ENCODE peak calls at places on chromosomes 12 and 14, in seven cellular contexts. I, J, S, M, Q, O and T are unnamed samples.
A peak's percentile ranks its signal among the peaks of the same experiment; 100 is the strongest.

GRCh38 chr12:57243521-57244305 is 7.3 kb downstream of the STAC3 start:
- DNase-seq in M (peak; percentile 95), O (peak; percentile 78), S (peak; percentile 90), Q (peak; percentile 73), J (no peak), I (peak; percentile 82), T (no peak)

GRCh38 chr14:50954811-50955372 is 10.6 kb upstream of the PYGL start:
- DNase-seq in J (no peak), M (no peak), Q (peak; percentile 86), O (no peak), S (no peak), I (no peak), T (no peak)

GRCh38 chr12:8120072-8120713 is 3.2 kb upstream of the CLEC4A start:
- DNase-seq in J (no peak), S (no peak), I (no peak), Q (no peak), O (no peak), M (no peak), T (no peak)

GRCh38 chr12:120067901-120068300 is 48.7 kb downstream of the RAB35 start:
- DNase-seq in I (no peak), J (no peak), O (no peak), S (no peak), Q (no peak), M (peak; percentile 52), T (no peak)

GRCh38 chr14:20690848-20691640 is 2.5 kb downstream of the ANG start:
- DNase-seq in J (no peak), Q (peak; percentile 85), S (no peak), I (no peak), M (no peak), O (peak; percentile 57), T (no peak)

GRCh38 chr12:127723236-127723635 is 543.7 kb upstream of the TMEM132C start:
- DNase-seq in J (no peak), I (no peak), Q (no peak), M (no peak), O (no peak), S (peak; percentile 85), T (no peak)

GRCh38 chr14:92315050-92315785 is 7.7 kb upstream of the SLC24A4 start:
- DNase-seq in O (no peak), S (no peak), I (no peak), Q (no peak), M (no peak), J (no peak), T (no peak)

GRCh38 chr12:15714256-15714655 is 74.9 kb downstream of the EPS8 start:
- DNase-seq in I (no peak), J (no peak), O (no peak), Q (no peak), S (no peak), M (no peak), T (no peak)

GRCh38 chr14:95236221-95236620 is 78.9 kb upstream of the DICER1 start:
- DNase-seq in Q (no peak), M (no peak), J (no peak), S (no peak), I (no peak), O (no peak), T (no peak)

GRCh38 chr12:115998119-115998633 is 279.3 kb downstream of the MED13L start:
- DNase-seq in Q (peak; percentile 78), J (peak; percentile 19), I (no peak), O (no peak), S (no peak), M (no peak), T (peak; percentile 7)

GRCh38 chr12:53058674-53059433 is 9.0 kb downstream of the TNS2 start:
- DNase-seq in S (no peak), Q (no peak), M (no peak), O (no peak), I (no peak), J (no peak), T (no peak)

GRCh38 chr12:6367969-6368892 is 7.1 kb downstream of the SCNN1A start:
- DNase-seq in I (no peak), Q (no peak), J (no peak), M (no peak), O (no peak), S (no peak), T (peak; percentile 16)

GRCh38 chr12:13171921-13172859 is 24.3 kb upstream of the EMP1 start:
- DNase-seq in O (no peak), M (peak; percentile 93), J (peak; percentile 19), S (no peak), Q (peak; percentile 62), I (peak; percentile 87), T (peak; percentile 19)

GRCh38 chr14:29861996-29862395 is 65.7 kb downstream of the PRKD1 start:
- DNase-seq in S (no peak), M (no peak), J (no peak), Q (no peak), O (no peak), I (no peak), T (no peak)

GRCh38 chr12:47376937-47377336 is 297.2 kb upstream of the AMIGO2 start:
- DNase-seq in O (no peak), M (no peak), S (no peak), Q (peak; percentile 52), I (no peak), J (no peak), T (no peak)

GRCh38 chr12:3881208-3881980 is 8.2 kb upstream of the PARP11 start:
- DNase-seq in M (no peak), I (no peak), S (no peak), Q (no peak), J (no peak), O (no peak), T (no peak)

GRCh38 chr12:31325524-31325875 is 450 bp downstream of the SINHCAF start:
- DNase-seq in I (peak; percentile 70), M (peak; percentile 87), J (no peak), S (peak; percentile 15), O (peak; percentile 4), Q (no peak), T (no peak)

GRCh38 chr14:52356025-52356424 is 41.9 kb downstream of the PTGER2 start:
- DNase-seq in I (no peak), M (no peak), S (no peak), O (no peak), J (no peak), Q (peak; percentile 69), T (no peak)

GRCh38 chr12:87332987-87333761 is 696.0 kb downstream of the C12orf50 start:
- DNase-seq in J (no peak), S (no peak), I (no peak), M (no peak), O (no peak), Q (no peak), T (no peak)

GRCh38 chr14:54796961-54797360 is 105.7 kb downstream of the GCH1 start:
- DNase-seq in I (no peak), M (no peak), O (no peak), S (no peak), Q (peak; percentile 55), J (no peak), T (no peak)

GRCh38 chr12:80053048-80053790 is 46.1 kb upstream of the OTOGL start:
- DNase-seq in O (peak; percentile 65), S (no peak), I (no peak), Q (peak; percentile 83), J (no peak), M (peak; percentile 91), T (no peak)

GRCh38 chr14:70002589-70003240 is 123.5 kb downstream of the SMOC1 start:
- DNase-seq in S (no peak), M (peak; percentile 53), Q (peak; percentile 96), I (no peak), O (no peak), J (no peak), T (no peak)

GRCh38 chr12:24600996-24601395 is 347.9 kb downstream of the BCAT1 start:
- DNase-seq in J (no peak), S (no peak), Q (peak; percentile 70), I (no peak), M (no peak), O (no peak), T (no peak)

GRCh38 chr14:91997492-91997891 is 42.4 kb downstream of the TRIP11 start:
- DNase-seq in J (no peak), S (no peak), O (no peak), M (no peak), I (no peak), Q (peak; percentile 26), T (no peak)

GRCh38 chr14:28294834-28295440 is 471.6 kb upstream of the FOXG1 start:
- DNase-seq in J (no peak), Q (peak; percentile 87), I (no peak), O (no peak), S (no peak), M (no peak), T (no peak)

GRCh38 chr12:12331244-12331771 is 18.7 kb downstream of the MANSC1 start:
- DNase-seq in J (no peak), M (peak; percentile 81), Q (peak; percentile 53), O (no peak), S (no peak), I (no peak), T (no peak)

GRCh38 chr12:131436922-131437705 is 273.8 kb upstream of the SFSWAP start:
- DNase-seq in J (no peak), Q (no peak), O (no peak), M (peak; percentile 50), I (no peak), S (peak; percentile 52), T (no peak)

GRCh38 chr12:109291531-109292341 is 17.3 kb downstream of the FOXN4 start:
- DNase-seq in I (no peak), S (peak; percentile 94), J (no peak), O (peak; percentile 68), M (no peak), Q (peak; percentile 12), T (no peak)
- H3K4me3 ChIP-seq in I (no peak overlapping the region), S (peak overlapping the region; percentile 38), J (no peak overlapping the region), O (peak overlapping the region; percentile 42), M (no peak overlapping the region), Q (no peak overlapping the region), T (no peak overlapping the region)

DNA sequence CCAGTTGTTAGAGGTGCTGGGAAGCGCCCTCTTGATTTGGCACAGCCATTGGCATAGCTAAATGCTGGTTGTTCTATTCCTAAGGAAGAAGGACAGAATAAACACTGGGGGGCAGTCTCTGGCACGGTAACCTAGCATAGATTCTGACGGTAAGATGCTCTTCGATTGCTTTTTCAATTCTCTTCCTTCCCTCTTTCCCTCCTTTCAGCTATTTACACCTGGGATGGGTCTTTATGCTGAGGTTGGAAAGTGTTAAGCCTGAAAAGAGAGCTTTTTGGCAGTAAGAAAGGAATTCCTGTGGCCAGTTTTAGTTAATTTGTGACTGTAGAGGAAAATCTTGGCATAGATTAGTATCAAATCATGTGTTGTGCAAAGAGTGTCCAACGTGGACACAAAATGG is 162.8 kb downstream of the SNAPC1 start:
- DNase-seq in S (peak; percentile 65), J (no peak), Q (peak; percentile 46), M (no peak), I (no peak), O (no peak), T (peak; percentile 7)
- TF ChIP-seq CTCF in S (peak; percentile 69), J (peak; percentile 45), Q (peak; percentile 49), M (no peak), I (no peak), O (no peak), T (peak; percentile 45)

DNA sequence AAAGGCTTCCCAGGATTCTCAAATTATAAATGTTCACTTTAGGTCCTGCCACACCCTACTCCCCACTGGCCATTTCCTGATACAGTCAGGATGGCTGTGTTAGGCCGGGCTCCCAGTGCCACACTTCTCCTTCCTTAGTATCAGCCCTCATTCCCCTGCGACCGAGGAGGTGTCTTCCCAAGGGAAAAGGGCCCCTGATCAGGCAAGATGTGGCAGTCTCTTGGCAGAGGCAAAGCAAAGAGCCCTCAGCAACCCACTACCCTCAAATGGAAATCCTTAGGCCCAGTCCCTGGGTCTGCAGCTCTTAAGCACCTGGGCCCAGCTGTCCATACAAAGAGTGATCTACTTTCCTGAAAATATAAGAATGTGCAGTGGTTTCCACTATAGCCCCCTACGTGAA is 96.5 kb upstream of the VASH1 start:
- DNase-seq in O (no peak), S (no peak), M (no peak), I (no peak), Q (no peak), J (no peak), T (no peak)
- H3K4me3 ChIP-seq in O (no peak overlapping the region), S (no peak overlapping the region), M (no peak overlapping the region), I (no peak overlapping the region), Q (no peak overlapping the region), J (no peak overlapping the region), T (no peak overlapping the region)

GRCh38 chr14:99034711-99035171 is 237.3 kb downstream of the BCL11B start:
- DNase-seq in Q (no peak), M (peak; percentile 84), O (no peak), J (no peak), S (no peak), I (no peak), T (no peak)
- TF ChIP-seq CTCF in Q (no peak), M (no peak), O (no peak), J (no peak), S (peak; percentile 29), I (no peak), T (no peak)